ENCODE peak calls at places on chromosomes 16 and 17, in six cellular contexts. One of them, this sample, is unnamed.

GRCh38 chr17:63447688-63448005 is 1.5 kb upstream of the CYB561 start:
- DNase-seq in foreskin fibroblast: no peak
- DNase-seq in spleen: no peak
- DNase-seq in A549: no peak
- DNase-seq in mammary epithelial cell: no peak
- DNase-seq in GM13976: no peak
- DNase-seq in this sample: no peak

GRCh38 chr17:36947922-36948716 is 635 bp upstream of the AATF start:
- DNase-seq in spleen: no peak
- DNase-seq in mammary epithelial cell: no peak
- DNase-seq in foreskin fibroblast: no peak
- DNase-seq in A549: peak; percentile 17
- DNase-seq in GM13976: no peak
- DNase-seq in this sample: no peak

GRCh38 chr16:83137326-83137770 is 510.6 kb downstream of the CDH13 start:
- DNase-seq in A549: peak; percentile 5
- DNase-seq in GM13976: no peak
- DNase-seq in spleen: no peak
- DNase-seq in foreskin fibroblast: peak; percentile 67
- DNase-seq in mammary epithelial cell: peak; percentile 58
- DNase-seq in this sample: no peak

GRCh38 chr16:1466054-1466453 is 8.8 kb downstream of the CLCN7 start:
- DNase-seq in A549: no peak
- DNase-seq in mammary epithelial cell: no peak
- DNase-seq in spleen: no peak
- DNase-seq in foreskin fibroblast: no peak
- DNase-seq in GM13976: no peak
- DNase-seq in this sample: no peak

GRCh38 chr17:32596666-32597065 is 109.9 kb downstream of the CDK5R1 start:
- DNase-seq in mammary epithelial cell: no peak
- DNase-seq in A549: peak; percentile 10
- DNase-seq in GM13976: peak; percentile 65
- DNase-seq in spleen: no peak
- DNase-seq in foreskin fibroblast: peak; percentile 4
- DNase-seq in this sample: peak; percentile 50

GRCh38 chr17:83061586-83061985 is 17.8 kb upstream of the METRNL start:
- DNase-seq in foreskin fibroblast: no peak
- DNase-seq in spleen: peak; percentile 54
- DNase-seq in GM13976: no peak
- DNase-seq in mammary epithelial cell: no peak
- DNase-seq in A549: no peak
- DNase-seq in this sample: no peak

GRCh38 chr16:58652741-58653140 is 23.1 kb upstream of the CNOT1 start:
- DNase-seq in mammary epithelial cell: no peak
- DNase-seq in spleen: no peak
- DNase-seq in GM13976: no peak
- DNase-seq in foreskin fibroblast: peak; percentile 60
- DNase-seq in A549: peak; percentile 35
- DNase-seq in this sample: no peak

GRCh38 chr16:85347213-85347591 is 234.9 kb upstream of the CIBAR2 start:
- DNase-seq in mammary epithelial cell: no peak
- DNase-seq in GM13976: no peak
- DNase-seq in spleen: no peak
- DNase-seq in foreskin fibroblast: peak; percentile 52
- DNase-seq in A549: peak; percentile 52
- DNase-seq in this sample: no peak

GRCh38 chr17:49935526-49936210 is 33.3 kb upstream of the DLX4 start:
- DNase-seq in mammary epithelial cell: no peak
- DNase-seq in foreskin fibroblast: no peak
- DNase-seq in GM13976: no peak
- DNase-seq in A549: no peak
- DNase-seq in spleen: no peak
- DNase-seq in this sample: peak; percentile 83

GRCh38 chr17:69269174-69269998 is 40.8 kb upstream of the ABCA10 start:
- DNase-seq in foreskin fibroblast: peak; percentile 67
- DNase-seq in A549: peak; percentile 31
- DNase-seq in spleen: no peak
- DNase-seq in mammary epithelial cell: peak; percentile 48
- DNase-seq in GM13976: no peak
- DNase-seq in this sample: no peak

DNA sequence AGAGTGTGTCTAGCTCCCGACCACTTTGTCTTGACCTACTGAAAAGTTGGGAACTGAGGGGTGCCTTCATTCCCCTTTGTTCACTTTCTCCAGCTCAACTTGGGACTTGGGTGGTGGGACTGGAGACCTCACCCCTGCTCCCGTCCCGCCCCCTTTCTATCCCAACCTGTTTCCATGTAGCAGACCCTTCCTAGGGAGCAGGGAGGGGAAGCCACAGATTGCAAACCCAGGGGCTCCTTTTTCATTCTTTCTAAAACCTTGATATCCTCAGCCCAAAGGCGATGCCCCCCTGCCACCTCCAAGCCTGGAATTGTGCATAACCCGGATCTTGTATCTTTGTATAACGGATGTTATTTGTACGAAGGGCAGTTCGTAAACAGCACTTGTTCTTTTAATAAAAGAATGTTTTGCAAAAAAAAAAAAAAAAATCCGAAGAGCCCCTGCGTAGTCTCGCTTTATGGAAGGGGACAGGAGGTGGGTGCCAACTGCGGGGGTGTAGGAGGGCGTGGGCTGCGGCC is 714 bp upstream of the CISD3 start:
- DNase-seq in A549: no peak
- DNase-seq in mammary epithelial cell: no peak
- DNase-seq in foreskin fibroblast: no peak
- DNase-seq in GM13976: no peak
- DNase-seq in spleen: no peak
- DNase-seq in this sample: no peak
- TF ChIP-seq CTCF in A549: no peak
- TF ChIP-seq CTCF in mammary epithelial cell: no peak
- TF ChIP-seq CTCF in foreskin fibroblast: no peak
- TF ChIP-seq CTCF in GM13976: no peak
- TF ChIP-seq CTCF in spleen: no peak
- TF ChIP-seq CTCF in this sample: no peak

GRCh38 chr17:47717261-47717697 is 15.8 kb upstream of the TBX21 start:
- DNase-seq in foreskin fibroblast: no peak
- DNase-seq in GM13976: no peak
- DNase-seq in A549: no peak
- DNase-seq in mammary epithelial cell: no peak
- DNase-seq in spleen: peak; percentile 72
- DNase-seq in this sample: no peak
- TF ChIP-seq CTCF in foreskin fibroblast: peak; percentile 32
- TF ChIP-seq CTCF in GM13976: peak; percentile 51
- TF ChIP-seq CTCF in A549: peak; percentile 27
- TF ChIP-seq CTCF in mammary epithelial cell: no peak
- TF ChIP-seq CTCF in spleen: peak; percentile 46
- TF ChIP-seq CTCF in this sample: peak; percentile 23

GRCh38 chr17:21373696-21374454 is 2.3 kb upstream of the KCNJ12 start:
- DNase-seq in A549: no peak
- DNase-seq in mammary epithelial cell: no peak
- DNase-seq in GM13976: no peak
- DNase-seq in spleen: no peak
- DNase-seq in foreskin fibroblast: no peak
- DNase-seq in this sample: no peak
- TF ChIP-seq CTCF in A549: no peak
- TF ChIP-seq CTCF in mammary epithelial cell: no peak
- TF ChIP-seq CTCF in GM13976: no peak
- TF ChIP-seq CTCF in spleen: no peak
- TF ChIP-seq CTCF in foreskin fibroblast: no peak
- TF ChIP-seq CTCF in this sample: no peak

GRCh38 chr17:60577147-60577925 is 22.7 kb upstream of the PPM1D start:
- DNase-seq in foreskin fibroblast: peak; percentile 70
- DNase-seq in mammary epithelial cell: no peak
- DNase-seq in spleen: no peak
- DNase-seq in A549: no peak
- DNase-seq in GM13976: peak; percentile 26
- DNase-seq in this sample: no peak
- TF ChIP-seq CTCF in foreskin fibroblast: peak; percentile 12
- TF ChIP-seq CTCF in mammary epithelial cell: no peak
- TF ChIP-seq CTCF in spleen: no peak
- TF ChIP-seq CTCF in A549: peak; percentile 40
- TF ChIP-seq CTCF in GM13976: no peak
- TF ChIP-seq CTCF in this sample: peak; percentile 49

DNA sequence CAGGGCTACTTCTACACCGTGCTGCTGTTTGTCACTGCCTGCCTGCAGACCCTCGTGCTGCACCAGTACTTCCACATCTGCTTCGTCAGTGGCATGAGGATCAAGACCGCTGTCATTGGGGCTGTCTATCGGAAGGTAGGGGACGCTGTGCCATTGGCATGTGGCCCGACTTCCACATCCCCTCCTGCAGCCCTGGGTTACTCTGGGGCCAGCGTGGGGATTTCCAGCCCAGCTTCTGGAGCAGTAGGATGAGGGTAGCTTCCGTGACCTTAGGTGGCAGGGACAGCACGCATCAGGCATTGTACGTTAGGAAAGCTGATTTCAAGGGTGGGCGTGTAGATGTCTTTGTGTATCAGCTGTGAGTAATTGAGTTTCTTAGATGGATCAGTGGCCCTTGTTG is 96.5 kb downstream of the ABCC1 start:
- DNase-seq in GM13976: no peak
- DNase-seq in A549: no peak
- DNase-seq in foreskin fibroblast: no peak
- DNase-seq in spleen: no peak
- DNase-seq in mammary epithelial cell: no peak
- DNase-seq in this sample: no peak
- TF ChIP-seq CTCF in GM13976: peak; percentile 28
- TF ChIP-seq CTCF in A549: no peak
- TF ChIP-seq CTCF in foreskin fibroblast: peak; percentile 9
- TF ChIP-seq CTCF in spleen: no peak
- TF ChIP-seq CTCF in mammary epithelial cell: no peak
- TF ChIP-seq CTCF in this sample: no peak

GRCh38 chr17:10318540-10318939 is 54.3 kb downstream of the MYH13 start:
- DNase-seq in spleen: no peak
- DNase-seq in GM13976: no peak
- DNase-seq in foreskin fibroblast: no peak
- DNase-seq in mammary epithelial cell: no peak
- DNase-seq in A549: no peak
- DNase-seq in this sample: no peak

GRCh38 chr17:10314332-10314731 is 58.5 kb downstream of the MYH13 start:
- DNase-seq in mammary epithelial cell: no peak
- DNase-seq in spleen: no peak
- DNase-seq in GM13976: no peak
- DNase-seq in foreskin fibroblast: no peak
- DNase-seq in A549: no peak
- DNase-seq in this sample: no peak

GRCh38 chr17:10313037-10313672 is 59.7 kb downstream of the MYH13 start:
- DNase-seq in foreskin fibroblast: no peak
- DNase-seq in A549: no peak
- DNase-seq in GM13976: no peak
- DNase-seq in mammary epithelial cell: no peak
- DNase-seq in spleen: no peak
- DNase-seq in this sample: no peak

GRCh38 chr17:10316986-10317834 is 55.6 kb downstream of the MYH13 start:
- DNase-seq in foreskin fibroblast: peak; percentile 2
- DNase-seq in A549: peak; percentile 69
- DNase-seq in spleen: no peak
- DNase-seq in mammary epithelial cell: no peak
- DNase-seq in GM13976: peak; percentile 66
- DNase-seq in this sample: no peak
- TF ChIP-seq CTCF in foreskin fibroblast: peak; percentile 87
- TF ChIP-seq CTCF in A549: peak; percentile 53
- TF ChIP-seq CTCF in spleen: peak; percentile 63
- TF ChIP-seq CTCF in mammary epithelial cell: peak; percentile 30
- TF ChIP-seq CTCF in GM13976: peak; percentile 53
- TF ChIP-seq CTCF in this sample: no peak

GRCh38 chr16:4798456-4798855 is 3.3 kb downstream of the SMIM22 start:
- DNase-seq in spleen: no peak
- DNase-seq in mammary epithelial cell: no peak
- DNase-seq in GM13976: no peak
- DNase-seq in A549: no peak
- DNase-seq in foreskin fibroblast: no peak
- DNase-seq in this sample: no peak

GRCh38 chr16:4801051-4801961 is 1.1 kb downstream of the ROGDI start:
- DNase-seq in foreskin fibroblast: no peak
- DNase-seq in spleen: peak; percentile 81
- DNase-seq in A549: no peak
- DNase-seq in mammary epithelial cell: no peak
- DNase-seq in GM13976: no peak
- DNase-seq in this sample: no peak

GRCh38 chr16:4801962-4802658 is at the start of gene ROGDI:
- DNase-seq in GM13976: peak; percentile 86
- DNase-seq in mammary epithelial cell: peak; percentile 88
- DNase-seq in foreskin fibroblast: peak; percentile 58
- DNase-seq in A549: peak; percentile 74
- DNase-seq in spleen: peak; percentile 97
- DNase-seq in this sample: peak; percentile 36

GRCh38 chr16:4799171-4799855 is 3.1 kb downstream of the ROGDI start:
- DNase-seq in spleen: no peak
- DNase-seq in GM13976: no peak
- DNase-seq in mammary epithelial cell: no peak
- DNase-seq in foreskin fibroblast: no peak
- DNase-seq in A549: no peak
- DNase-seq in this sample: no peak

GRCh38 chr16:4800290-4801041 is 2.0 kb downstream of the ROGDI start:
- DNase-seq in spleen: peak; percentile 91
- DNase-seq in mammary epithelial cell: peak; percentile 65
- DNase-seq in GM13976: peak; percentile 56
- DNase-seq in foreskin fibroblast: no peak
- DNase-seq in A549: no peak
- DNase-seq in this sample: no peak
- TF ChIP-seq CTCF in spleen: no peak
- TF ChIP-seq CTCF in mammary epithelial cell: no peak
- TF ChIP-seq CTCF in GM13976: no peak
- TF ChIP-seq CTCF in foreskin fibroblast: no peak
- TF ChIP-seq CTCF in A549: no peak
- TF ChIP-seq CTCF in this sample: no peak